ENCODE peak calls at places on chromosome 4, in nine cellular contexts. One of them, this sample, is unnamed.

GRCh38 chr4:130053723-130054122 is 957.8 kb downstream of the C4orf33 start:
- DNase-seq in lower lobe of right lung: no peak
- DNase-seq in left cardiac atrium: no peak
- DNase-seq in NCI-H1105: no peak
- DNase-seq in H7: no peak
- DNase-seq in breast epithelium: no peak
- DNase-seq in omental fat pad: no peak
- DNase-seq in ACHN: no peak
- DNase-seq in T-helper 2 cell: no peak
- DNase-seq in this sample: no peak

GRCh38 chr4:86358176-86358701 is 1.6 kb downstream of the MAPK10 start:
- DNase-seq in lower lobe of right lung: no peak
- DNase-seq in H7: no peak
- DNase-seq in NCI-H1105: no peak
- DNase-seq in breast epithelium: no peak
- DNase-seq in T-helper 2 cell: peak
- DNase-seq in ACHN: no peak
- DNase-seq in omental fat pad: no peak
- DNase-seq in left cardiac atrium: no peak
- DNase-seq in this sample: no peak

GRCh38 chr4:9800878-9801277 is 19.4 kb downstream of the DRD5 start:
- DNase-seq in H7: no peak
- DNase-seq in breast epithelium: no peak
- DNase-seq in lower lobe of right lung: no peak
- DNase-seq in NCI-H1105: peak
- DNase-seq in T-helper 2 cell: no peak
- DNase-seq in omental fat pad: no peak
- DNase-seq in left cardiac atrium: no peak
- DNase-seq in ACHN: no peak
- DNase-seq in this sample: no peak

GRCh38 chr4:7365472-7366179 is 69.1 kb downstream of the PSAPL1 start:
- DNase-seq in NCI-H1105: peak
- DNase-seq in breast epithelium: no peak
- DNase-seq in left cardiac atrium: no peak
- DNase-seq in omental fat pad: no peak
- DNase-seq in ACHN: no peak
- DNase-seq in T-helper 2 cell: no peak
- DNase-seq in H7: no peak
- DNase-seq in lower lobe of right lung: no peak
- DNase-seq in this sample: no peak

GRCh38 chr4:40055379-40055872 is 1.2 kb upstream of the N4BP2 start:
- DNase-seq in omental fat pad: no peak
- DNase-seq in NCI-H1105: no peak
- DNase-seq in H7: no peak
- DNase-seq in ACHN: peak
- DNase-seq in left cardiac atrium: no peak
- DNase-seq in T-helper 2 cell: no peak
- DNase-seq in lower lobe of right lung: no peak
- DNase-seq in breast epithelium: no peak
- DNase-seq in this sample: no peak

GRCh38 chr4:951594-952468 is 19.6 kb downstream of the TMEM175 start:
- DNase-seq in breast epithelium: no peak
- DNase-seq in omental fat pad: no peak
- DNase-seq in ACHN: no peak
- DNase-seq in NCI-H1105: no peak
- DNase-seq in T-helper 2 cell: no peak
- DNase-seq in H7: peak
- DNase-seq in left cardiac atrium: no peak
- DNase-seq in lower lobe of right lung: no peak
- DNase-seq in this sample: peak

GRCh38 chr4:128130621-128131020 is 69.5 kb downstream of the LARP1B start:
- DNase-seq in breast epithelium: no peak
- DNase-seq in NCI-H1105: no peak
- DNase-seq in ACHN: no peak
- DNase-seq in omental fat pad: no peak
- DNase-seq in left cardiac atrium: no peak
- DNase-seq in T-helper 2 cell: no peak
- DNase-seq in H7: no peak
- DNase-seq in lower lobe of right lung: no peak
- DNase-seq in this sample: no peak

GRCh38 chr4:24853142-24853541 is 57.8 kb downstream of the SOD3 start:
- DNase-seq in omental fat pad: no peak
- DNase-seq in NCI-H1105: no peak
- DNase-seq in lower lobe of right lung: no peak
- DNase-seq in ACHN: no peak
- DNase-seq in H7: no peak
- DNase-seq in T-helper 2 cell: no peak
- DNase-seq in left cardiac atrium: no peak
- DNase-seq in breast epithelium: no peak
- DNase-seq in this sample: no peak

GRCh38 chr4:111943796-111944203 is 201.5 kb upstream of the FAM241A start:
- DNase-seq in ACHN: peak
- DNase-seq in left cardiac atrium: peak
- DNase-seq in T-helper 2 cell: peak
- DNase-seq in omental fat pad: no peak
- DNase-seq in breast epithelium: no peak
- DNase-seq in H7: peak
- DNase-seq in NCI-H1105: peak
- DNase-seq in lower lobe of right lung: peak
- DNase-seq in this sample: no peak